ENCODE peak calls at places on chromosomes 5 and 9, in nine cellular contexts. One of them, this sample, is unnamed.
A peak's percentile ranks its signal among the peaks of the same experiment; 100 is the strongest.

GRCh38 chr5:83547156-83547555 is 75.6 kb downstream of the VCAN start:
- DNase-seq in retinal pigment epithelial cell: no peak
- DNase-seq in GM13976: no peak
- DNase-seq in AG04449: no peak
- DNase-seq in B cell: no peak
- DNase-seq in Peyer's patch: no peak
- DNase-seq in tibial nerve: no peak
- DNase-seq in heart right ventricle: no peak
- DNase-seq in psoas muscle: no peak
- DNase-seq in this sample: no peak

GRCh38 chr9:104906441-104907277 is 21.3 kb downstream of the ABCA1 start:
- DNase-seq in retinal pigment epithelial cell: no peak
- DNase-seq in GM13976: no peak
- DNase-seq in AG04449: no peak
- DNase-seq in B cell: no peak
- DNase-seq in Peyer's patch: no peak
- DNase-seq in tibial nerve: no peak
- DNase-seq in heart right ventricle: no peak
- DNase-seq in psoas muscle: no peak
- DNase-seq in this sample: no peak

GRCh38 chr5:122180863-122181519 is 51.6 kb downstream of the ZNF474 start:
- DNase-seq in retinal pigment epithelial cell: peak; percentile 36
- DNase-seq in GM13976: no peak
- DNase-seq in AG04449: no peak
- DNase-seq in B cell: no peak
- DNase-seq in Peyer's patch: no peak
- DNase-seq in tibial nerve: no peak
- DNase-seq in heart right ventricle: no peak
- DNase-seq in psoas muscle: no peak
- DNase-seq in this sample: no peak

GRCh38 chr5:37844004-37844403 is 4.2 kb upstream of the GDNF start:
- DNase-seq in retinal pigment epithelial cell: no peak
- DNase-seq in GM13976: no peak
- DNase-seq in AG04449: no peak
- DNase-seq in B cell: no peak
- DNase-seq in Peyer's patch: no peak
- DNase-seq in tibial nerve: no peak
- DNase-seq in heart right ventricle: no peak
- DNase-seq in psoas muscle: no peak
- DNase-seq in this sample: no peak

GRCh38 chr9:99573052-99573451 is 248.6 kb upstream of the NR4A3 start:
- DNase-seq in retinal pigment epithelial cell: no peak
- DNase-seq in GM13976: no peak
- DNase-seq in AG04449: no peak
- DNase-seq in B cell: no peak
- DNase-seq in Peyer's patch: no peak
- DNase-seq in tibial nerve: no peak
- DNase-seq in heart right ventricle: peak; percentile 32
- DNase-seq in psoas muscle: no peak
- DNase-seq in this sample: no peak

GRCh38 chr5:89956838-89957237 is 452.7 kb downstream of the CETN3 start:
- DNase-seq in retinal pigment epithelial cell: no peak
- DNase-seq in GM13976: no peak
- DNase-seq in AG04449: no peak
- DNase-seq in B cell: no peak
- DNase-seq in Peyer's patch: no peak
- DNase-seq in tibial nerve: no peak
- DNase-seq in heart right ventricle: no peak
- DNase-seq in psoas muscle: no peak
- DNase-seq in this sample: no peak

GRCh38 chr5:98796197-98796972 is 22.9 kb downstream of the RGMB start:
- DNase-seq in retinal pigment epithelial cell: no peak
- DNase-seq in GM13976: peak; percentile 69
- DNase-seq in AG04449: no peak
- DNase-seq in B cell: peak; percentile 66
- DNase-seq in Peyer's patch: no peak
- DNase-seq in tibial nerve: no peak
- DNase-seq in heart right ventricle: peak; percentile 50
- DNase-seq in psoas muscle: no peak
- DNase-seq in this sample: no peak

GRCh38 chr9:87276327-87276841 is 221.3 kb upstream of the DAPK1 start:
- DNase-seq in retinal pigment epithelial cell: no peak
- DNase-seq in GM13976: no peak
- DNase-seq in AG04449: no peak
- DNase-seq in B cell: no peak
- DNase-seq in Peyer's patch: no peak
- DNase-seq in tibial nerve: no peak
- DNase-seq in heart right ventricle: no peak
- DNase-seq in psoas muscle: no peak
- DNase-seq in this sample: no peak

GRCh38 chr9:137250329-137251193 is 525 bp upstream of the STPG3 start:
- DNase-seq in retinal pigment epithelial cell: no peak
- DNase-seq in GM13976: no peak
- DNase-seq in AG04449: no peak
- DNase-seq in B cell: no peak
- DNase-seq in Peyer's patch: no peak
- DNase-seq in tibial nerve: no peak
- DNase-seq in heart right ventricle: no peak
- DNase-seq in psoas muscle: no peak
- DNase-seq in this sample: no peak

GRCh38 chr9:90432951-90433350 is 209.7 kb downstream of the DIRAS2 start:
- DNase-seq in retinal pigment epithelial cell: no peak
- DNase-seq in GM13976: no peak
- DNase-seq in AG04449: no peak
- DNase-seq in B cell: no peak
- DNase-seq in Peyer's patch: no peak
- DNase-seq in tibial nerve: no peak
- DNase-seq in heart right ventricle: no peak
- DNase-seq in psoas muscle: no peak
- DNase-seq in this sample: no peak

GRCh38 chr9:135790850-135791249 is 88.9 kb downstream of the KCNT1 start:
- DNase-seq in retinal pigment epithelial cell: no peak
- DNase-seq in GM13976: no peak
- DNase-seq in AG04449: no peak
- DNase-seq in B cell: no peak
- DNase-seq in Peyer's patch: no peak
- DNase-seq in tibial nerve: no peak
- DNase-seq in heart right ventricle: no peak
- DNase-seq in psoas muscle: no peak
- DNase-seq in this sample: no peak

GRCh38 chr9:126000731-126001580 is 253.8 kb downstream of the PBX3 start:
- DNase-seq in retinal pigment epithelial cell: no peak
- DNase-seq in GM13976: no peak
- DNase-seq in AG04449: no peak
- DNase-seq in B cell: no peak
- DNase-seq in Peyer's patch: peak; percentile 48
- DNase-seq in tibial nerve: no peak
- DNase-seq in heart right ventricle: no peak
- DNase-seq in psoas muscle: peak; percentile 26
- DNase-seq in this sample: no peak

GRCh38 chr5:87048156-87048555 is 219.5 kb upstream of the RASA1 start:
- DNase-seq in retinal pigment epithelial cell: no peak
- DNase-seq in GM13976: no peak
- DNase-seq in AG04449: no peak
- DNase-seq in B cell: no peak
- DNase-seq in Peyer's patch: no peak
- DNase-seq in tibial nerve: no peak
- DNase-seq in heart right ventricle: no peak
- DNase-seq in psoas muscle: no peak
- DNase-seq in this sample: no peak

GRCh38 chr5:129899454-129899853 is 4.8 kb upstream of the CHSY3 start:
- DNase-seq in retinal pigment epithelial cell: no peak
- DNase-seq in GM13976: no peak
- DNase-seq in AG04449: no peak
- DNase-seq in B cell: no peak
- DNase-seq in Peyer's patch: no peak
- DNase-seq in tibial nerve: no peak
- DNase-seq in heart right ventricle: no peak
- DNase-seq in psoas muscle: no peak
- DNase-seq in this sample: no peak

GRCh38 chr5:93285461-93285860 is 295.6 kb downstream of the NR2F1-AS1 start:
- DNase-seq in retinal pigment epithelial cell: no peak
- DNase-seq in GM13976: no peak
- DNase-seq in AG04449: no peak
- DNase-seq in B cell: no peak
- DNase-seq in Peyer's patch: no peak
- DNase-seq in tibial nerve: no peak
- DNase-seq in heart right ventricle: no peak
- DNase-seq in psoas muscle: no peak
- DNase-seq in this sample: no peak

GRCh38 chr5:93294184-93294583 is 286.8 kb downstream of the NR2F1-AS1 start:
- DNase-seq in retinal pigment epithelial cell: no peak
- DNase-seq in GM13976: no peak
- DNase-seq in AG04449: no peak
- DNase-seq in B cell: no peak
- DNase-seq in Peyer's patch: no peak
- DNase-seq in tibial nerve: no peak
- DNase-seq in heart right ventricle: no peak
- DNase-seq in psoas muscle: no peak
- DNase-seq in this sample: peak; percentile 37

GRCh38 chr5:93294996-93295395 is 286.0 kb downstream of the NR2F1-AS1 start:
- DNase-seq in retinal pigment epithelial cell: no peak
- DNase-seq in GM13976: no peak
- DNase-seq in AG04449: no peak
- DNase-seq in B cell: no peak
- DNase-seq in Peyer's patch: no peak
- DNase-seq in tibial nerve: no peak
- DNase-seq in heart right ventricle: no peak
- DNase-seq in psoas muscle: no peak
- DNase-seq in this sample: no peak

DNA sequence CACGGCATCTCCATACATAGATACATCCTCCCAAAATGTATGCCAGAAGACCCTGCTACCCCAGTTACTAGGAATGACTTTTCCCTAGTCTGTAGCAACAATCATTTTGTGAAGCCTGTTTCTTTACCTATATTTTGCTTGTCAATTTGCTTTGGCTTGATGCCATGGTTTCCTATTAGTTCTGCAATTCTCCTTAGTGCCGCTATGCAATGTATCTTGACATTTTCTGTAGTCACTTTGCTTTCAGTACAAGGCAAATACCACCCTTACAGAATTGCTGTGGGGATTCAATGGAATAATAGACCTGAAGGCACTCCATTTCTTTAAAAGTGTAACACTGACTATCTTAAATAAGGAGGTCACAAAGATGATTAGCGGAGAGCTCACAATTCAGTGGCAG is 291.1 kb downstream of the NR2F1-AS1 start:
- DNase-seq in retinal pigment epithelial cell: no peak
- DNase-seq in GM13976: no peak
- DNase-seq in AG04449: no peak
- DNase-seq in B cell: no peak
- DNase-seq in Peyer's patch: no peak
- DNase-seq in tibial nerve: no peak
- DNase-seq in heart right ventricle: no peak
- DNase-seq in psoas muscle: no peak
- DNase-seq in this sample: no peak
- TF ChIP-seq CTCF in retinal pigment epithelial cell: no peak
- TF ChIP-seq CTCF in GM13976: no peak
- TF ChIP-seq CTCF in AG04449: no peak
- TF ChIP-seq CTCF in B cell: no peak
- TF ChIP-seq CTCF in Peyer's patch: no peak
- TF ChIP-seq CTCF in tibial nerve: no peak
- TF ChIP-seq CTCF in heart right ventricle: no peak
- TF ChIP-seq CTCF in psoas muscle: no peak
- TF ChIP-seq CTCF in this sample: no peak

DNA sequence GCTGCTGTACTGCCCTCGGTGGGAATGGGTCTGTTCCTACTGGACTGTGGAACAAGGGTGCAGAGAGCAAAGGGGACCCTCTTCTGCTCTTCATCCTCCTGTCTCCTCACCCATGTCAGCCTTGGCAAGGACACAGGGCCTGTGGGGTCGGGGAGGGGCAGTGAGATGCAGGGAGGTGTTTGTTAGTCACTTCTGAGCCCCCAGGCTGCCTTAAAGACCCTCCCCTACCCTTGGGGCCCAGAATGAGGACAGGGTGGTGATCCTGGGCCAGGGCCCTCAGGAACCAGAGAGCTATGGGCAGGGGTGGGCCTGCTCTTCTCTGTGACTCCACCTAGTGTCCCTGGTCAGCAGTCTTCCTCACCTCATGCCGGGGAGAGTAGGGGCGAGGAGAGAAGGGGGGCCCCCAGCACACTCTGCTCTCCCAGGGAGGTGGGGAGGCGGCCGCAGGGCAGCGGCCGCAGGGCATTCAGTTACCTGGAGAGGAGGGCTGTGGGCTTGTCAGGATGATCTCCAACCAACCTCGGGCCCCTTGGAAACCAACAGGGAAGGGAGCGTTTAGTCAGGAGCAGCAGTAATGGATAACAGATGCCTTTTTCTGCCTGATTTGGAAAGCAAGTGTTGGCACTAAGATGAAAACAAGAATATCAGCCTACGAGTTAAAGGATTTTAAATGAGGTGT is 62.0 kb upstream of the GARNL3 start:
- DNase-seq in retinal pigment epithelial cell: no peak
- DNase-seq in GM13976: no peak
- DNase-seq in AG04449: no peak
- DNase-seq in B cell: no peak
- DNase-seq in Peyer's patch: peak; percentile 34
- DNase-seq in tibial nerve: no peak
- DNase-seq in heart right ventricle: no peak
- DNase-seq in psoas muscle: peak; percentile 47
- DNase-seq in this sample: no peak
- TF ChIP-seq CTCF in retinal pigment epithelial cell: no peak
- TF ChIP-seq CTCF in GM13976: no peak
- TF ChIP-seq CTCF in AG04449: no peak
- TF ChIP-seq CTCF in B cell: no peak
- TF ChIP-seq CTCF in Peyer's patch: no peak
- TF ChIP-seq CTCF in tibial nerve: no peak
- TF ChIP-seq CTCF in heart right ventricle: no peak
- TF ChIP-seq CTCF in psoas muscle: no peak
- TF ChIP-seq CTCF in this sample: no peak

DNA sequence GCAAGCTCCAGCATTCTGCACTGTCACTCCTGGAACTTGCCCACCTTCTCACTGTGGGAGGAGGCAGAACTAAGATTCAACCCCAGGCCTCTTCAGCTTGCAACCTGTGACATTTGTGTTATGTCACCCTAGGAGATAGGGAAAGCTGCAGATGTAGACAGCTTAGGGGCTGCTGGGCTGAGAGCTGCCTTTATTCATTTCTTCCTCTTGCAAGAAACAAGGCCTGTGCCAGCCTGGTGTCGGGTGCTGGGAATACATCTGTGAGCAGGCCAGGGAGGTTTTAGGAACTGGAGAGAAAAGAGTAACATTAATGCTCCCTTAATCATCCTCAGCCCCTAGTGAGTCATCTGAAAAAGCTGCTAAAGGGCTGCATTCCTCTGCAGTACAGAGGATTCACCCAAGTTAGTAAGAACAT is 101.8 kb downstream of the FGF18 start:
- DNase-seq in retinal pigment epithelial cell: peak; percentile 76
- DNase-seq in GM13976: no peak
- DNase-seq in AG04449: peak; percentile 83
- DNase-seq in B cell: no peak
- DNase-seq in Peyer's patch: no peak
- DNase-seq in tibial nerve: no peak
- DNase-seq in heart right ventricle: no peak
- DNase-seq in psoas muscle: peak; percentile 68
- DNase-seq in this sample: peak; percentile 80
- TF ChIP-seq CTCF in retinal pigment epithelial cell: peak; percentile 17
- TF ChIP-seq CTCF in GM13976: no peak
- TF ChIP-seq CTCF in AG04449: peak; percentile 31
- TF ChIP-seq CTCF in B cell: no peak
- TF ChIP-seq CTCF in Peyer's patch: no peak
- TF ChIP-seq CTCF in tibial nerve: no peak
- TF ChIP-seq CTCF in heart right ventricle: no peak
- TF ChIP-seq CTCF in psoas muscle: no peak
- TF ChIP-seq CTCF in this sample: peak; percentile 16

GRCh38 chr5:57173318-57174127 is at the start of gene GPBP1:
- DNase-seq in retinal pigment epithelial cell: peak; percentile 97
- DNase-seq in GM13976: peak; percentile 99
- DNase-seq in AG04449: peak; percentile 98
- DNase-seq in B cell: peak; percentile 94
- DNase-seq in Peyer's patch: peak; percentile 99
- DNase-seq in tibial nerve: peak; percentile 99
- DNase-seq in heart right ventricle: peak; percentile 100
- DNase-seq in psoas muscle: peak; percentile 99
- DNase-seq in this sample: peak; percentile 99
- TF ChIP-seq CTCF in retinal pigment epithelial cell: no peak
- TF ChIP-seq CTCF in GM13976: no peak
- TF ChIP-seq CTCF in AG04449: no peak
- TF ChIP-seq CTCF in B cell: no peak
- TF ChIP-seq CTCF in Peyer's patch: no peak
- TF ChIP-seq CTCF in tibial nerve: no peak
- TF ChIP-seq CTCF in heart right ventricle: no peak
- TF ChIP-seq CTCF in psoas muscle: no peak
- TF ChIP-seq CTCF in this sample: no peak

This sample was measured in AG09319.